ENCODE peak calls at places on chromosomes 3 and 15, in ten cellular contexts. K, U, J, M, Y, P, I, W, C and R are unnamed samples.

GRCh38 chr3:190811775-190812480 is 50.6 kb downstream of the GMNC start:
- DNase-seq in K (peak), U (peak), J (no peak), M (peak), Y (peak), P (no peak), I (no peak), W (peak), C (no peak), R (peak)

GRCh38 chr3:69747511-69748248 is 8.4 kb downstream of the MITF start:
- DNase-seq in K (no peak), U (no peak), J (no peak), M (peak), Y (no peak), P (no peak), I (no peak), W (no peak), C (no peak), R (peak)

GRCh38 chr3:49013738-49014660 is 4.4 kb downstream of the DALRD3 start:
- DNase-seq in K (peak), U (no peak), J (peak), M (peak), Y (peak), P (no peak), I (no peak), W (no peak), C (peak), R (peak)

GRCh38 chr3:194129581-194130133 is 6.3 kb upstream of the HES1 start:
- DNase-seq in K (peak), U (no peak), J (peak), M (peak), Y (no peak), P (no peak), I (no peak), W (no peak), C (peak), R (peak)

GRCh38 chr15:80835338-80835737 is 56.2 kb downstream of the CEMIP start:
- DNase-seq in K (no peak), U (no peak), J (no peak), M (no peak), Y (no peak), P (no peak), I (no peak), W (no peak), C (no peak), R (no peak)

GRCh38 chr3:111846717-111847116 is 12.3 kb upstream of the PHLDB2 start:
- DNase-seq in K (no peak), U (no peak), J (no peak), M (peak), Y (no peak), P (no peak), I (no peak), W (peak), C (no peak), R (peak)

GRCh38 chr3:45554001-45554691 is 40.4 kb upstream of the LIMD1 start:
- DNase-seq in K (no peak), U (peak), J (no peak), M (peak), Y (peak), P (no peak), I (no peak), W (no peak), C (no peak), R (peak)

GRCh38 chr3:108008931-108009635 is 81.7 kb downstream of the CD47 start:
- DNase-seq in K (no peak), U (no peak), J (no peak), M (peak), Y (no peak), P (no peak), I (no peak), W (peak), C (no peak), R (peak)

GRCh38 chr3:184543256-184543655 is 18.3 kb upstream of the EPHB3 start:
- DNase-seq in K (no peak), U (no peak), J (no peak), M (no peak), Y (no peak), P (no peak), I (no peak), W (no peak), C (no peak), R (no peak)

GRCh38 chr3:185322111-185322510 is 40.8 kb upstream of the MAP3K13 start:
- DNase-seq in K (no peak), U (no peak), J (no peak), M (no peak), Y (no peak), P (no peak), I (no peak), W (no peak), C (no peak), R (no peak)

GRCh38 chr3:189041482-189042090 is 130.2 kb upstream of the TPRG1 start:
- DNase-seq in K (peak), U (peak), J (peak), M (peak), Y (peak), P (no peak), I (no peak), W (no peak), C (peak), R (peak)

GRCh38 chr15:77620297-77620696 is 12.4 kb downstream of the LINGO1 start:
- DNase-seq in K (no peak), U (no peak), J (no peak), M (no peak), Y (no peak), P (no peak), I (no peak), W (no peak), C (no peak), R (no peak)

GRCh38 chr15:39854161-39854560 is 65.9 kb downstream of the GPR176 start:
- DNase-seq in K (no peak), U (no peak), J (no peak), M (peak), Y (no peak), P (no peak), I (no peak), W (no peak), C (no peak), R (peak)

GRCh38 chr3:117656391-117656790 is 946.8 kb downstream of the TUSC7 start:
- DNase-seq in K (no peak), U (no peak), J (no peak), M (no peak), Y (no peak), P (no peak), I (no peak), W (no peak), C (no peak), R (no peak)

GRCh38 chr3:148233403-148233802 is 464.3 kb upstream of the AGTR1 start:
- DNase-seq in K (no peak), U (no peak), J (no peak), M (peak), Y (no peak), P (no peak), I (no peak), W (no peak), C (no peak), R (peak)

GRCh38 chr15:80789296-80789695 is 10.1 kb downstream of the CEMIP start:
- DNase-seq in K (no peak), U (no peak), J (no peak), M (peak), Y (no peak), P (no peak), I (no peak), W (no peak), C (no peak), R (peak)

GRCh38 chr3:187986514-187986934 is 167.4 kb upstream of the LPP start:
- DNase-seq in K (no peak), U (no peak), J (no peak), M (peak), Y (no peak), P (no peak), I (no peak), W (peak), C (peak), R (peak)

GRCh38 chr3:141401584-141402475 is 33.5 kb downstream of the ZBTB38 start:
- DNase-seq in K (peak), U (no peak), J (peak), M (no peak), Y (no peak), P (peak), I (no peak), W (no peak), C (peak), R (peak)

GRCh38 chr3:13011369-13012227 is 61.6 kb downstream of the IQSEC1 start:
- DNase-seq in K (peak), U (peak), J (peak), M (no peak), Y (peak), P (no peak), I (no peak), W (no peak), C (peak), R (no peak)

GRCh38 chr3:173371848-173372487 is 25.6 kb upstream of the NLGN1 start:
- DNase-seq in K (peak), U (no peak), J (no peak), M (peak), Y (no peak), P (no peak), I (no peak), W (no peak), C (no peak), R (peak)

GRCh38 chr3:10926831-10927521 is 65.6 kb upstream of the SLC6A1 start:
- DNase-seq in K (no peak), U (no peak), J (no peak), M (no peak), Y (no peak), P (no peak), I (no peak), W (no peak), C (peak), R (no peak)

GRCh38 chr3:49465269-49466034 is 4.6 kb upstream of the DAG1 start:
- DNase-seq in K (peak), U (no peak), J (no peak), M (peak), Y (no peak), P (no peak), I (no peak), W (no peak), C (no peak), R (no peak)

GRCh38 chr15:57118013-57118799 is 199.8 kb downstream of the TCF12 start:
- DNase-seq in K (no peak), U (no peak), J (no peak), M (no peak), Y (no peak), P (no peak), I (no peak), W (no peak), C (no peak), R (no peak)

GRCh38 chr3:126394977-126395321 is 240 bp downstream of the CFAP100 start:
- DNase-seq in K (no peak), U (no peak), J (no peak), M (no peak), Y (no peak), P (no peak), I (no peak), W (no peak), C (peak), R (no peak)

GRCh38 chr15:40342421-40343313 is 1.9 kb upstream of the CCDC9B start:
- DNase-seq in K (peak), U (no peak), J (peak), M (no peak), Y (no peak), P (no peak), I (no peak), W (no peak), C (no peak), R (no peak)

GRCh38 chr15:33182278-33182905 is 12.1 kb downstream of the FMN1 start:
- DNase-seq in K (no peak), U (no peak), J (no peak), M (no peak), Y (no peak), P (no peak), I (no peak), W (no peak), C (no peak), R (no peak)

GRCh38 chr15:91338763-91339162 is 238.7 kb downstream of the SV2B start:
- DNase-seq in K (no peak), U (no peak), J (no peak), M (no peak), Y (no peak), P (no peak), I (no peak), W (no peak), C (no peak), R (no peak)

GRCh38 chr3:127556565-127556964 is 34.0 kb downstream of the TPRA1 start:
- DNase-seq in K (no peak), U (no peak), J (no peak), M (no peak), Y (no peak), P (no peak), I (no peak), W (no peak), C (no peak), R (no peak)

GRCh38 chr3:29324180-29324651 is 43.3 kb downstream of the RBMS3 start:
- DNase-seq in K (peak), U (peak), J (peak), M (peak), Y (peak), P (no peak), I (no peak), W (no peak), C (no peak), R (peak)

GRCh38 chr15:100180921-100181320 is 160.9 kb downstream of the ADAMTS17 start:
- DNase-seq in K (no peak), U (no peak), J (no peak), M (no peak), Y (no peak), P (no peak), I (no peak), W (no peak), C (no peak), R (no peak)